ENCODE peak calls at places on chromosomes 5 and 9, in six cellular contexts. One of them, this sample, is unnamed.

GRCh38 chr5:168531191-168531590 is 2.1 kb downstream of the FBLL1 start:
- DNase-seq in endothelial cell of umbilical vein: no peak
- DNase-seq in choroid plexus epithelial cell: no peak
- DNase-seq in A549: no peak
- DNase-seq in upper lobe of right lung: no peak
- DNase-seq in lower lobe of right lung: no peak
- DNase-seq in this sample: no peak

GRCh38 chr5:137627730-137628129 is 108.2 kb downstream of the KLHL3 start:
- DNase-seq in endothelial cell of umbilical vein: no peak
- DNase-seq in choroid plexus epithelial cell: no peak
- DNase-seq in A549: no peak
- DNase-seq in upper lobe of right lung: no peak
- DNase-seq in lower lobe of right lung: no peak
- DNase-seq in this sample: no peak

GRCh38 chr5:14872070-14872989 is 752 bp upstream of the ANKH start:
- DNase-seq in endothelial cell of umbilical vein: peak; percentile 46
- DNase-seq in choroid plexus epithelial cell: peak; percentile 37
- DNase-seq in A549: peak; percentile 48
- DNase-seq in upper lobe of right lung: peak; percentile 83
- DNase-seq in lower lobe of right lung: peak; percentile 81
- DNase-seq in this sample: no peak

GRCh38 chr9:132509921-132510874 is 72.2 kb upstream of the BARHL1 start:
- DNase-seq in endothelial cell of umbilical vein: no peak
- DNase-seq in choroid plexus epithelial cell: no peak
- DNase-seq in A549: no peak
- DNase-seq in upper lobe of right lung: no peak
- DNase-seq in lower lobe of right lung: peak; percentile 24
- DNase-seq in this sample: no peak

GRCh38 chr9:121773954-121774714 is 122.7 kb downstream of the DAB2IP start:
- DNase-seq in endothelial cell of umbilical vein: no peak
- DNase-seq in choroid plexus epithelial cell: no peak
- DNase-seq in A549: no peak
- DNase-seq in upper lobe of right lung: peak; percentile 57
- DNase-seq in lower lobe of right lung: peak; percentile 39
- DNase-seq in this sample: no peak

GRCh38 chr9:123834907-123835562 is 94.9 kb downstream of the DENND1A start:
- DNase-seq in endothelial cell of umbilical vein: peak; percentile 46
- DNase-seq in choroid plexus epithelial cell: peak; percentile 45
- DNase-seq in A549: no peak
- DNase-seq in upper lobe of right lung: no peak
- DNase-seq in lower lobe of right lung: no peak
- DNase-seq in this sample: peak; percentile 16

GRCh38 chr5:178293400-178293799 is 60.8 kb upstream of the PHYKPL start:
- DNase-seq in endothelial cell of umbilical vein: no peak
- DNase-seq in choroid plexus epithelial cell: no peak
- DNase-seq in A549: no peak
- DNase-seq in upper lobe of right lung: peak; percentile 35
- DNase-seq in lower lobe of right lung: peak; percentile 38
- DNase-seq in this sample: no peak

GRCh38 chr9:105309531-105309931 is 65.1 kb downstream of the SLC44A1 start:
- DNase-seq in endothelial cell of umbilical vein: peak; percentile 74
- DNase-seq in choroid plexus epithelial cell: no peak
- DNase-seq in A549: no peak
- DNase-seq in upper lobe of right lung: no peak
- DNase-seq in lower lobe of right lung: no peak
- DNase-seq in this sample: no peak

GRCh38 chr5:308672-309271 is 12.7 kb upstream of the AHRR start:
- DNase-seq in endothelial cell of umbilical vein: no peak
- DNase-seq in choroid plexus epithelial cell: peak; percentile 73
- DNase-seq in A549: no peak
- DNase-seq in upper lobe of right lung: peak; percentile 51
- DNase-seq in lower lobe of right lung: no peak
- DNase-seq in this sample: peak; percentile 35

DNA sequence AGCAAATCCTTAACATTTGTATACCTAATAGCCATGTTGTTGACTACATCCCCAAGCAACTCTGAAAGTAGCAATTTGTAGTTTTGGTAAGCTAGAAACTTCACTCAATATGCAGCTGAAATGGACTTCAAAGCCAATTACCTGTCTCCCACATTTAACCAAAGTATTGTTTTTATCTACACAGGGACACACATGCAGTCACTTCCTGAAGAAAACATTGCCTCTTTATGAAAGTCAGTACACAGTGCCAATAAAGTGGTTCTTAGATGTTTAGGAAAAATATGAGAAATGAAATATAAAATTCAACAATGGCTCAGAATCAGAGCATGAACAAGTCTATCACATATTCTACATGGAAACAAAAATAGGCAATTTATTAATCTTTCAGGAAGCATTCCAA is 49.2 kb downstream of the OXCT1 start:
- DNase-seq in endothelial cell of umbilical vein: peak; percentile 71
- DNase-seq in choroid plexus epithelial cell: no peak
- DNase-seq in A549: no peak
- DNase-seq in upper lobe of right lung: no peak
- DNase-seq in lower lobe of right lung: no peak
- DNase-seq in this sample: no peak
- TF ChIP-seq CTCF in endothelial cell of umbilical vein: no peak
- TF ChIP-seq CTCF in choroid plexus epithelial cell: no peak
- TF ChIP-seq CTCF in A549: no peak
- TF ChIP-seq CTCF in upper lobe of right lung: no peak
- TF ChIP-seq CTCF in lower lobe of right lung: no peak
- TF ChIP-seq CTCF in this sample: no peak

GRCh38 chr9:35730486-35730854 is 1.5 kb downstream of the TLN1 start:
- DNase-seq in endothelial cell of umbilical vein: no peak
- DNase-seq in choroid plexus epithelial cell: no peak
- DNase-seq in A549: no peak
- DNase-seq in upper lobe of right lung: no peak
- DNase-seq in lower lobe of right lung: no peak
- DNase-seq in this sample: no peak

GRCh38 chr9:35727676-35728040 is 4.3 kb downstream of the TLN1 start:
- DNase-seq in endothelial cell of umbilical vein: no peak
- DNase-seq in choroid plexus epithelial cell: no peak
- DNase-seq in A549: no peak
- DNase-seq in upper lobe of right lung: no peak
- DNase-seq in lower lobe of right lung: no peak
- DNase-seq in this sample: no peak

GRCh38 chr9:35729700-35730485 is 2.1 kb downstream of the TLN1 start:
- DNase-seq in endothelial cell of umbilical vein: peak; percentile 52
- DNase-seq in choroid plexus epithelial cell: peak; percentile 79
- DNase-seq in A549: peak; percentile 66
- DNase-seq in upper lobe of right lung: peak; percentile 80
- DNase-seq in lower lobe of right lung: peak; percentile 86
- DNase-seq in this sample: peak; percentile 18

GRCh38 chr9:35728041-35728971 is 3.7 kb downstream of the TLN1 start:
- DNase-seq in endothelial cell of umbilical vein: peak; percentile 71
- DNase-seq in choroid plexus epithelial cell: peak; percentile 87
- DNase-seq in A549: peak; percentile 60
- DNase-seq in upper lobe of right lung: peak; percentile 82
- DNase-seq in lower lobe of right lung: peak; percentile 74
- DNase-seq in this sample: peak; percentile 37

DNA sequence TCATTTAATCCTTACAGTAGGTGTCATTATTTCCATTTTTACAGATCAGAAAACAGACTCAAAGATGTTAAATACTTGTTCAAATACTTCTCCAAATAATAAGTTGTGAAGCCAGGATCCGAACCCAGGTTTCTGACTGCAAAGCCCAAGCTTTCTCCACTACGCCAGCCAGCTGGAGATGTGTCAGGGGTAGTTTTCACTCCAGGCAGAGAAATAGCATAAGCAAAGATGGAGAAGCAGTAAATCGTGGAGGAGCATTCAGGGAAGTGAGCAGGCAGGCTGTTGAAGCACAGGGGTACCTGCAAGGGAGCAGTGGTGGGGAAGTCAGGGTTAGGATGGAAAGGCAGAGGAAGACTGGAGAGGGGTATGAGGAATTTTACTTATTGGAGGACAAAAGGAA is 2.9 kb downstream of the TLN1 start:
- DNase-seq in endothelial cell of umbilical vein: no peak
- DNase-seq in choroid plexus epithelial cell: peak; percentile 29
- DNase-seq in A549: no peak
- DNase-seq in upper lobe of right lung: no peak
- DNase-seq in lower lobe of right lung: no peak
- DNase-seq in this sample: no peak
- H3K4me3 ChIP-seq in endothelial cell of umbilical vein: peak overlapping the region; percentile 79
- H3K4me3 ChIP-seq in choroid plexus epithelial cell: peak overlapping the region; percentile 88
- H3K4me3 ChIP-seq in A549: peak overlapping the region; percentile 33
- H3K4me3 ChIP-seq in upper lobe of right lung: peak overlapping the region; percentile 64
- H3K4me3 ChIP-seq in lower lobe of right lung: peak overlapping the region; percentile 84
- H3K4me3 ChIP-seq in this sample: peak overlapping the region; percentile 68

DNA sequence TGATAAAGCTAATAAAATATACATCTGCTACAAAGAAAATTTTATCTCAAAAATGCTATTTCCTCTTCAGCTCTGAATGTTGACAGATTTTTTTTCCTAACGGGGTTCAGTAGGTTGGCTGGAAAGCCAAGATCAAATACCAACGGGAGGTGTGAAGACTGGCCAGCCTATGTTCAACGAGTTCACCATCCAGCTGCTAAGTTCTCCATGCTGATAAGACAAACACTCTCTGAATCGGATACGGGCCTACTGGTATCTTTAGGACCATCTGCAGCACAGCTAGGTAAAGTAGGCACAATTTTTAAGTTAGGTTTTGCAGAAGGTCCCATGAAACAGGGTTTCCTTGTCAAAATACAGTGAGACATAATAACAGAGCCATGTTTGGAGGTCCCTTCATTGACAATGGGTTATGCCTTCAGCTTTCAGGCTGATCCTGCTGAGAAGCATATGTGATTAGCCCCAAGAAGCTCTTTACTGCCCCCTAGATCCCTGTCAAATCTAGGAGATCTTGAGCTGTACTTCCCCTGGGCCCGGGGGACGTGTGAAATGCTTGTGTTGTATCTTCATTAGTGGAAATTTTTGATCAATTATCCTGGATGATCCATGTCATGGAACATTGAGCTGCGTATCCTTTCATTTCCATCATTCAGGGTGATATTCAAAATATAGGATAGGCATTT is 60.6 kb downstream of the PGM5 start:
- DNase-seq in endothelial cell of umbilical vein: no peak
- DNase-seq in choroid plexus epithelial cell: peak; percentile 2
- DNase-seq in A549: peak; percentile 14
- DNase-seq in upper lobe of right lung: no peak
- DNase-seq in lower lobe of right lung: no peak
- DNase-seq in this sample: no peak
- TF ChIP-seq CTCF in endothelial cell of umbilical vein: peak; percentile 21
- TF ChIP-seq CTCF in choroid plexus epithelial cell: peak; percentile 28
- TF ChIP-seq CTCF in A549: peak; percentile 5
- TF ChIP-seq CTCF in upper lobe of right lung: peak; percentile 23
- TF ChIP-seq CTCF in lower lobe of right lung: no peak
- TF ChIP-seq CTCF in this sample: peak; percentile 55

GRCh38 chr9:738209-738915 is 103.1 kb upstream of the DMRT1 start:
- DNase-seq in endothelial cell of umbilical vein: no peak
- DNase-seq in choroid plexus epithelial cell: peak; percentile 92
- DNase-seq in A549: peak; percentile 79
- DNase-seq in upper lobe of right lung: peak; percentile 69
- DNase-seq in lower lobe of right lung: peak; percentile 50
- DNase-seq in this sample: peak; percentile 86

GRCh38 chr9:734831-735511 is 106.5 kb upstream of the DMRT1 start:
- DNase-seq in endothelial cell of umbilical vein: peak; percentile 98
- DNase-seq in choroid plexus epithelial cell: peak; percentile 98
- DNase-seq in A549: peak; percentile 22
- DNase-seq in upper lobe of right lung: no peak
- DNase-seq in lower lobe of right lung: no peak
- DNase-seq in this sample: peak; percentile 86

GRCh38 chr9:742104-742503 is 99.4 kb upstream of the DMRT1 start:
- DNase-seq in endothelial cell of umbilical vein: no peak
- DNase-seq in choroid plexus epithelial cell: no peak
- DNase-seq in A549: no peak
- DNase-seq in upper lobe of right lung: no peak
- DNase-seq in lower lobe of right lung: no peak
- DNase-seq in this sample: no peak

GRCh38 chr9:739362-739761 is 102.1 kb upstream of the DMRT1 start:
- DNase-seq in endothelial cell of umbilical vein: no peak
- DNase-seq in choroid plexus epithelial cell: no peak
- DNase-seq in A549: no peak
- DNase-seq in upper lobe of right lung: no peak
- DNase-seq in lower lobe of right lung: no peak
- DNase-seq in this sample: no peak

GRCh38 chr9:737400-738120 is 103.9 kb upstream of the DMRT1 start:
- DNase-seq in endothelial cell of umbilical vein: peak; percentile 44
- DNase-seq in choroid plexus epithelial cell: no peak
- DNase-seq in A549: no peak
- DNase-seq in upper lobe of right lung: no peak
- DNase-seq in lower lobe of right lung: no peak
- DNase-seq in this sample: no peak
- H3K4me3 ChIP-seq in endothelial cell of umbilical vein: no peak overlapping the region
- H3K4me3 ChIP-seq in choroid plexus epithelial cell: no peak overlapping the region
- H3K4me3 ChIP-seq in A549: no peak overlapping the region
- H3K4me3 ChIP-seq in upper lobe of right lung: no peak overlapping the region
- H3K4me3 ChIP-seq in lower lobe of right lung: no peak overlapping the region
- H3K4me3 ChIP-seq in this sample: no peak overlapping the region

GRCh38 chr5:119336262-119336661 is 19.6 kb upstream of the TNFAIP8 start:
- DNase-seq in endothelial cell of umbilical vein: no peak
- DNase-seq in choroid plexus epithelial cell: no peak
- DNase-seq in A549: no peak
- DNase-seq in upper lobe of right lung: no peak
- DNase-seq in lower lobe of right lung: no peak
- DNase-seq in this sample: no peak
- TF ChIP-seq CTCF in endothelial cell of umbilical vein: no peak
- TF ChIP-seq CTCF in choroid plexus epithelial cell: no peak
- TF ChIP-seq CTCF in A549: no peak
- TF ChIP-seq CTCF in upper lobe of right lung: no peak
- TF ChIP-seq CTCF in lower lobe of right lung: no peak
- TF ChIP-seq CTCF in this sample: no peak

DNA sequence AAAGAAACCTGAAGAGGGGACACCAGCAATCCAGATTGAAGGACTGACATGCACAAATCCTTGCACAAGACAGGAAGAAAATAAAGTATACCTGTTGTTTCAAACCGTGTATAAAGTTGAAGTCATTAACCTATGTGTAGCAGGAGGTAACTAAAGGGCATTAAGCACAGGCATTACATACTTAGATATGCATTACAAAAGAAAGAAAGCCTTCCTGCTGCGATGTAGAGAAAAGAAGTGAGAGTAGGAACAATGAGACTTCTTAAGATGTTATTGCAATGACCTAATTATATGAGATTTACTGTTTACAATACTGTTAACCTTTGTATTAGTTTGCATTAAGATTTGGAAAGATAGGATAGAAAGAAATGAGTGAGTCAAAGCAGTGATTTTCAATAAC is 308.9 kb upstream of the PTPRD start:
- DNase-seq in endothelial cell of umbilical vein: no peak
- DNase-seq in choroid plexus epithelial cell: no peak
- DNase-seq in A549: no peak
- DNase-seq in upper lobe of right lung: no peak
- DNase-seq in lower lobe of right lung: no peak
- DNase-seq in this sample: no peak
- H3K4me3 ChIP-seq in endothelial cell of umbilical vein: no peak overlapping the region
- H3K4me3 ChIP-seq in choroid plexus epithelial cell: no peak overlapping the region
- H3K4me3 ChIP-seq in A549: no peak overlapping the region
- H3K4me3 ChIP-seq in upper lobe of right lung: no peak overlapping the region
- H3K4me3 ChIP-seq in lower lobe of right lung: no peak overlapping the region
- H3K4me3 ChIP-seq in this sample: no peak overlapping the region

This sample was measured in retinal pigment epithelial cell.